ENCODE peak calls at places on chromosome 22, in four cellular contexts. One of them, this sample, is unnamed.

GRCh38 chr22:27331526-27332281 is 469.9 kb downstream of the MN1 start:
- DNase-seq in K562: no peak
- DNase-seq in HCT116: no peak
- DNase-seq in H1: peak; percentile 73
- DNase-seq in this sample: peak; percentile 6

GRCh38 chr22:50695421-50696250 is 23.0 kb downstream of the SHANK3 start:
- DNase-seq in K562: no peak
- DNase-seq in HCT116: no peak
- DNase-seq in H1: no peak
- DNase-seq in this sample: no peak

GRCh38 chr22:27985323-27986275 is 66.5 kb upstream of the PITPNB start:
- DNase-seq in K562: no peak
- DNase-seq in HCT116: no peak
- DNase-seq in H1: peak; percentile 31
- DNase-seq in this sample: no peak

GRCh38 chr22:25362215-25362882 is 142.9 kb downstream of the CRYBB2 start:
- DNase-seq in K562: peak; percentile 74
- DNase-seq in HCT116: peak; percentile 21
- DNase-seq in H1: peak; percentile 98
- DNase-seq in this sample: peak; percentile 35

GRCh38 chr22:25953919-25954318 is 211.9 kb downstream of the MYO18B start:
- DNase-seq in K562: no peak
- DNase-seq in HCT116: no peak
- DNase-seq in H1: no peak
- DNase-seq in this sample: peak; percentile 90

GRCh38 chr22:20904008-20904979 is 12.9 kb upstream of the CRKL start:
- DNase-seq in K562: peak; percentile 53
- DNase-seq in HCT116: peak; percentile 22
- DNase-seq in H1: no peak
- DNase-seq in this sample: peak; percentile 67

GRCh38 chr22:40502919-40503318 is 132.5 kb downstream of the SGSM3 start:
- DNase-seq in K562: no peak
- DNase-seq in HCT116: no peak
- DNase-seq in H1: no peak
- DNase-seq in this sample: no peak

GRCh38 chr22:35589071-35589735 is 27.9 kb downstream of the MB start:
- DNase-seq in K562: no peak
- DNase-seq in HCT116: peak; percentile 57
- DNase-seq in H1: no peak
- DNase-seq in this sample: no peak

GRCh38 chr22:27764722-27765236 is 36.8 kb downstream of the MN1 start:
- DNase-seq in K562: no peak
- DNase-seq in HCT116: no peak
- DNase-seq in H1: no peak
- DNase-seq in this sample: no peak

GRCh38 chr22:50525991-50526848 is 822 bp upstream of the SCO2 start:
- DNase-seq in K562: peak; percentile 78
- DNase-seq in HCT116: no peak
- DNase-seq in H1: peak; percentile 85
- DNase-seq in this sample: peak; percentile 44

GRCh38 chr22:45007247-45007945 is 2.4 kb downstream of the PHF21B start:
- DNase-seq in K562: peak; percentile 67
- DNase-seq in HCT116: no peak
- DNase-seq in H1: peak; percentile 88
- DNase-seq in this sample: no peak

GRCh38 chr22:45008853-45009751 is 703 bp downstream of the PHF21B start:
- DNase-seq in K562: no peak
- DNase-seq in HCT116: no peak
- DNase-seq in H1: no peak
- DNase-seq in this sample: no peak

GRCh38 chr22:45006101-45006872 is 3.5 kb downstream of the PHF21B start:
- DNase-seq in K562: no peak
- DNase-seq in HCT116: no peak
- DNase-seq in H1: no peak
- DNase-seq in this sample: no peak

GRCh38 chr22:45007946-45008852 is 1.6 kb downstream of the PHF21B start:
- DNase-seq in K562: peak; percentile 23
- DNase-seq in HCT116: no peak
- DNase-seq in H1: peak; percentile 80
- DNase-seq in this sample: no peak

DNA sequence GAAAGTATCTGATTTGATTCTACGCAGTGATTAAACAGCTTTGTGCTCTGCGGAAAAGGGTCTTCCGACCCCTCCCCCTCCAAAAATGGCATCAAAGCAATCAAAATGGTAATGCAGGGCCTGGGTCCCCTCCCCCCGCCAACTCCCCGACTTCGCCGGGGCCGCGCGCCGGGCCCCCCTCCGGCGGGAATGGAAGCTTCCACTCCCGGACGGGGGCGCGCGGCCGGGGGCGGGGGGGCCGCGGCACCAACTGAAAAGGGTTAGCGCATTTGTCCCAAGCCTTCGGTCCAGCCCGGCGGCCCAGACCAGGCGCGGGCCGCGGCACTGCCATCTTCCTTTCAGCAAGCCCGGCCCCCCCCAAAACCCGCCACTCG is 2.9 kb downstream of the PHF21B start:
- DNase-seq in K562: no peak
- DNase-seq in HCT116: no peak
- DNase-seq in H1: peak; percentile 76
- DNase-seq in this sample: no peak
- TF ChIP-seq EZH2 in K562: no peak
- TF ChIP-seq EZH2 in HCT116: no peak
- TF ChIP-seq EZH2 in H1: no peak
- TF ChIP-seq EZH2 in this sample: no peak

DNA sequence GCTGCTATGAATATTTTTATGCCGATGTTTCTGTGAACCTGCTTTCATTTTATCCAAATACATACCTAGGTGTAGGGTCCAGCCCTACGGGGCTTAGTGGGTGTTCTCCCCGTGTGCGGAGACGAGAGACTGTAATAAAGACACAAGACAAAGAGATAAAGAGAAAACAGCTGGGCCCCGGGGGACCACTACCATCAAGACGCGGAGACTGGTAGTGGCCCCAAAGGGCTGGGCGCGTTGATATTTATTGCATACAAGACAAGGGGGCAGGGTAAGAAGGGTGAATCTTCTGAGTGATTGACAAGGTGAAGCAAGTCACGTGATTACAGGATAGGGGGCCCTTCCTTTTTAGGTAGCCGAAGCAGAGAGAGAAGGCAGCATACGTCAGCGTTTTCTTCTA is 920.1 kb downstream of the BRD1 start:
- DNase-seq in K562: no peak
- DNase-seq in HCT116: no peak
- DNase-seq in H1: no peak
- DNase-seq in this sample: no peak
- TF ChIP-seq ZNF274 in K562: no peak
- TF ChIP-seq ZNF274 in HCT116: no peak
- TF ChIP-seq ZNF274 in H1: no peak
- TF ChIP-seq ZNF274 in this sample: no peak

GRCh38 chr22:29315286-29316195 is at the start of gene RASL10A:
- DNase-seq in K562: peak; percentile 46
- DNase-seq in HCT116: no peak
- DNase-seq in H1: peak; percentile 69
- DNase-seq in this sample: no peak
- TF ChIP-seq EZH2 in K562: no peak
- TF ChIP-seq EZH2 in HCT116: no peak
- TF ChIP-seq EZH2 in H1: peak; percentile 79
- TF ChIP-seq EZH2 in this sample: no peak

GRCh38 chr22:22867996-22868715 is 19.5 kb upstream of the IGLL5 start:
- DNase-seq in K562: no peak
- DNase-seq in HCT116: no peak
- DNase-seq in H1: no peak
- DNase-seq in this sample: no peak
- TF ChIP-seq ZNF274 in K562: no peak
- TF ChIP-seq ZNF274 in HCT116: no peak
- TF ChIP-seq ZNF274 in H1: no peak
- TF ChIP-seq ZNF274 in this sample: no peak

GRCh38 chr22:42721045-42721434 is 370 bp upstream of the A4GALT start:
- DNase-seq in K562: no peak
- DNase-seq in HCT116: no peak
- DNase-seq in H1: no peak
- DNase-seq in this sample: no peak

GRCh38 chr22:42717197-42717967 is 3.3 kb downstream of the A4GALT start:
- DNase-seq in K562: peak; percentile 57
- DNase-seq in HCT116: no peak
- DNase-seq in H1: no peak
- DNase-seq in this sample: no peak

GRCh38 chr22:42719133-42719532 is 1.5 kb downstream of the A4GALT start:
- DNase-seq in K562: no peak
- DNase-seq in HCT116: no peak
- DNase-seq in H1: no peak
- DNase-seq in this sample: no peak

GRCh38 chr22:42719656-42720262 is 911 bp downstream of the A4GALT start:
- DNase-seq in K562: no peak
- DNase-seq in HCT116: no peak
- DNase-seq in H1: no peak
- DNase-seq in this sample: no peak

DNA sequence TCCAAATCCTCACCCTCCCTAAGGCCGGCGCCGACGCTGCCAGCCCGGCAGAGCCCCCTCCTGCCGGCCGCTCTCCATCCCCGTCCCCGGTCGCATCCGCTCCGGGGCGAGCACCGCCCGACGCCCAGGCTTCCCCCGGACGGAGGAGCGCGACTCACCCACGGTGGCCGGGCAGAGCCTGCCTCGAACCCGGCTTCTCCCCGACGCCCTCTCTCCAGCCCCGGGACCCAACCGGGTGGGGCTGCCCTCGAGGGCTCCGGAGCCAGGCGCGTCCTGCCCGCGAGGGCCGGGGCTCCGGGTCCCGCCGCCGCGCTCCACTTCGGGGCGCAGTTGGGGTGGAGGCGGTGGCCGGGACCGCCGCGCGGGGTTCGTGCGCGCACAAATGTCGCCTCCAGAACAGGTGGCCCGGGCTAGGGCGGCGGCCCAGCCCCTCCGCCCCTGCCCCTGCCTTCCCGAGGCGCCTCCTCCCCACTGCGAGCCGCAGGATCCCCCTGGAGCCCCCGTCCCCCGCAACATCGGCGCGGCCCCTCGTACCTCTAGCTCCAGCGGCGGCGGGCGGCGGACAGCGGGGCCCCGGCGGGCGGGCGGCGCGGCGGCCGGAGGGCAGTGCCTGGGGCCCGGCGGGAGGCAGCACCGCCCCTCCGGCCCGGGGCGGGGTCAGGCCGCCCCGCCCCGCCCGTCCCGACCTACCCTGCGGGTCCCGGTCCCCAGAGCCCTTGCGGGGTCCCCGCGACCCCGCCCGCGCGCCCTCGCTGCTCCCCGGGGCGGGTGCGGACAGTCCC is at the start of gene A4GALT:
- DNase-seq in K562: peak; percentile 68
- DNase-seq in HCT116: no peak
- DNase-seq in H1: peak; percentile 71
- DNase-seq in this sample: no peak
- TF ChIP-seq EZH2 in K562: no peak
- TF ChIP-seq EZH2 in HCT116: no peak
- TF ChIP-seq EZH2 in H1: no peak
- TF ChIP-seq EZH2 in this sample: no peak

This sample was measured in HepG2.